ENCODE peak calls at places on chromosome 13, in six cellular contexts. V is tibial nerve; S is heart left ventricle; D is breast epithelium; F is effector memory CD4-positive, alpha-beta T cell; T is mammary epithelial cell. J is an unnamed sample.

GRCh38 chr13:79271616-79272015 is 134.4 kb downstream of the RBM26 start:
- DNase-seq in V (no peak), T (no peak), D (no peak), S (no peak), F (no peak), J (no peak)

GRCh38 chr13:49235856-49236431 is 11.8 kb upstream of the CDADC1 start:
- DNase-seq in F (no peak), T (no peak), S (no peak), D (no peak), V (no peak), J (no peak)

GRCh38 chr13:111115841-111116500 is 861 bp downstream of the ARHGEF7 start:
- DNase-seq in V (peak), S (peak), D (no peak), F (no peak), T (no peak), J (no peak)

GRCh38 chr13:99766641-99767045 is 204.9 kb downstream of the ZIC5 start:
- DNase-seq in D (no peak), S (no peak), F (no peak), V (no peak), T (no peak), J (no peak)

GRCh38 chr13:76389321-76389720 is 496.9 kb downstream of the KCTD12 start:
- DNase-seq in T (no peak), S (no peak), V (no peak), F (no peak), D (no peak), J (no peak)

GRCh38 chr13:19158526-19158925 is 23.1 kb downstream of the TUBA3C start:
- DNase-seq in S (no peak), D (no peak), F (no peak), T (no peak), V (no peak), J (no peak)

GRCh38 chr13:20943519-20944012 is 41.0 kb upstream of the XPO4 start:
- DNase-seq in D (peak), V (peak), T (peak), F (peak), S (peak), J (peak)

GRCh38 chr13:35514166-35514565 is 37.7 kb upstream of the MAB21L1 start:
- DNase-seq in F (no peak), D (no peak), S (no peak), T (no peak), V (no peak), J (no peak)

GRCh38 chr13:41716236-41716635 is 244.7 kb downstream of the VWA8 start:
- DNase-seq in D (no peak), T (no peak), F (no peak), V (no peak), S (no peak), J (no peak)

GRCh38 chr13:59442946-59443345 is 720.8 kb downstream of the DIAPH3 start:
- DNase-seq in T (no peak), S (no peak), D (no peak), F (no peak), V (no peak), J (no peak)

GRCh38 chr13:83881917-83882625 is at the start of gene SLITRK1:
- DNase-seq in D (peak), F (no peak), V (no peak), S (no peak), T (peak), J (no peak)

GRCh38 chr13:46165485-46166220 is 16.3 kb downstream of the LCP1 start:
- DNase-seq in F (no peak), V (no peak), D (no peak), S (no peak), T (peak), J (peak)

GRCh38 chr13:38530492-38530891 is 156.4 kb upstream of the FREM2 start:
- DNase-seq in D (no peak), F (no peak), S (no peak), V (no peak), T (peak), J (no peak)

GRCh38 chr13:24716011-24716410 is 35.8 kb downstream of the ATP12A start:
- DNase-seq in V (no peak), T (no peak), F (no peak), S (no peak), D (no peak), J (no peak)

GRCh38 chr13:36712785-36713184 is 39.0 kb downstream of the SERTM1 start:
- DNase-seq in V (no peak), F (no peak), T (peak), D (no peak), S (no peak), J (no peak)

GRCh38 chr13:27405521-27406134 is 18.8 kb upstream of the GTF3A start:
- DNase-seq in F (no peak), D (no peak), S (no peak), T (no peak), V (no peak), J (no peak)

GRCh38 chr13:33544308-33544707 is 258.8 kb upstream of the STARD13 start:
- DNase-seq in F (no peak), T (no peak), S (no peak), V (no peak), D (no peak), J (no peak)

GRCh38 chr13:99704390-99704789 is 203.1 kb downstream of the TM9SF2 start:
- DNase-seq in S (no peak), T (no peak), F (no peak), V (no peak), D (no peak), J (no peak)

GRCh38 chr13:24503376-24503690 is 9.2 kb downstream of the PARP4 start:
- DNase-seq in T (no peak), D (no peak), S (no peak), F (no peak), V (no peak), J (no peak)

GRCh38 chr13:111382411-111382810 is 62.0 kb downstream of the TEX29 start:
- DNase-seq in S (no peak), D (no peak), V (no peak), F (no peak), T (no peak), J (no peak)

GRCh38 chr13:111049791-111050538 is 65.1 kb upstream of the ARHGEF7 start:
- DNase-seq in V (peak), D (no peak), F (no peak), S (peak), T (no peak), J (no peak)

GRCh38 chr13:23504188-23504587 is 66.0 kb upstream of the TNFRSF19 start:
- DNase-seq in T (peak), V (no peak), F (no peak), S (no peak), D (no peak), J (no peak)

GRCh38 chr13:69243366-69243765 is 864.3 kb upstream of the ATXN8OS start:
- DNase-seq in V (no peak), S (no peak), F (no peak), D (no peak), T (no peak), J (no peak)

GRCh38 chr13:50375792-50376191 is 360.5 kb downstream of the KCNRG start:
- DNase-seq in S (no peak), V (no peak), T (peak), F (no peak), D (no peak), J (no peak)

GRCh38 chr13:81671103-81671502 is 1330.2 kb upstream of the SPRY2 start:
- DNase-seq in D (no peak), S (no peak), V (no peak), T (no peak), F (no peak), J (no peak)

GRCh38 chr13:108533842-108534241 is 95.6 kb upstream of the MYO16 start:
- DNase-seq in S (no peak), V (no peak), F (no peak), D (no peak), T (no peak), J (no peak)

GRCh38 chr13:28097503-28097902 is 2.9 kb downstream of the FLT3 start:
- DNase-seq in D (no peak), F (no peak), V (no peak), S (no peak), T (no peak), J (no peak)

GRCh38 chr13:34017231-34017630 is 199.3 kb downstream of the RFC3 start:
- DNase-seq in D (no peak), V (no peak), S (no peak), T (peak), F (no peak), J (no peak)

GRCh38 chr13:97043302-97043701 is 49.0 kb upstream of the OXGR1 start:
- DNase-seq in V (no peak), F (no peak), S (no peak), T (peak), D (no peak), J (no peak)

GRCh38 chr13:46184277-46184699 is 2.3 kb upstream of the LCP1 start:
- DNase-seq in D (no peak), T (no peak), F (peak), S (peak), V (no peak), J (peak)

GRCh38 chr13:92735909-92736308 is 490.7 kb upstream of the GPC6 start:
- DNase-seq in T (no peak), D (no peak), F (no peak), S (no peak), V (no peak), J (no peak)

GRCh38 chr13:71249031-71249430 is 618.0 kb downstream of the DACH1 start:
- DNase-seq in V (no peak), F (no peak), S (no peak), D (no peak), T (no peak), J (no peak)

GRCh38 chr13:80115616-80116015 is 225.3 kb downstream of the SPRY2 start:
- DNase-seq in D (no peak), V (no peak), S (no peak), T (no peak), F (no peak), J (no peak)

GRCh38 chr13:60754691-60755090 is 357.7 kb downstream of the TDRD3 start:
- DNase-seq in S (no peak), V (no peak), D (no peak), F (no peak), T (no peak), J (no peak)

GRCh38 chr13:28655566-28655965 is 3.4 kb upstream of the POMP start:
- DNase-seq in S (no peak), D (no peak), F (no peak), V (no peak), T (peak), J (no peak)

GRCh38 chr13:48221301-48222190 is 11.5 kb upstream of the ITM2B start:
- DNase-seq in D (no peak), S (no peak), T (no peak), F (no peak), V (no peak), J (no peak)

GRCh38 chr13:27797228-27797624 is 4.9 kb downstream of the GSX1 start:
- DNase-seq in F (no peak), V (no peak), D (no peak), T (peak), S (no peak), J (no peak)

GRCh38 chr13:79997244-79997643 is 343.7 kb downstream of the SPRY2 start:
- DNase-seq in S (no peak), V (no peak), D (no peak), T (no peak), F (no peak), J (no peak)

GRCh38 chr13:32033744-32034143 is 2.2 kb downstream of the FRY start:
- DNase-seq in T (no peak), S (no peak), V (no peak), D (no peak), F (no peak), J (no peak)
- H3K4me3 ChIP-seq in T (no peak), S (no peak), V (no peak), D (no peak), F (no peak), J (no peak)

DNA sequence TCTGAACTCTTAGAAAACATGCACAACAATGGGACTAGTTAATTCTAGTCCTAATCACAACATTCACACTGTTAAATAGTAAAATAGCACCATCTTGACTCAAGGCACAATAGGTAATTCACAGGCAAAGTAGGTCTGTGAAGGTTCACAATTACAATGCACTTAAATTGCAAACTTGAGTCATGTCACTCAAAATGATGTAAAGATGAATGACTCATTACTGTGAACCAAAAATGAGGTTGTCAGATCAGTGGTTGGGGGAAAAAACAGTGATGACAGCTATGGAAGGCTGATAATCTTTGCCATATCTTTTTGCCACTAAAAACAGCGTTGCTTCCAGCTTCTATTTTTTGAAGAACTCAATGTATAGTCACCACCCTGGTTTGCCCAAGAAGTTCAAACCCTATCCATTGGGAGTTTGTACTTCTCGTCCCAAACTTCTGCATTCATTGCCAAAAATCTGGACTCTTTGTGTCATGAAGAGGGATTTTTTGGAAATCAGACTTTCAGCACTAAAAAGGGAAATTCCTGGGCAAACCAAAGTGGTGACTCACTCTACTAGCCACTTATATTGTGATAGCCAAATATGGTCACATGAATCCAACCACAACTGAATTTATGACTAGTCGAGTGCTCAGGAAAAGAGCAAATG is 200.9 kb upstream of the TMTC4 start:
- DNase-seq in F (no peak), T (peak), D (no peak), S (no peak), V (no peak), J (no peak)
- H3K27ac ChIP-seq in F (no peak), T (no peak), D (no peak), S (no peak), V (no peak), J (no peak)

GRCh38 chr13:30133976-30134375 is 173.4 kb downstream of the KATNAL1 start:
- DNase-seq in V (no peak), D (no peak), F (no peak), T (no peak), S (no peak), J (no peak)

GRCh38 chr13:30133554-30133912 is 173.8 kb downstream of the KATNAL1 start:
- DNase-seq in D (no peak), F (no peak), S (no peak), V (no peak), T (no peak), J (no peak)

GRCh38 chr13:30135351-30135750 is 172.0 kb downstream of the KATNAL1 start:
- DNase-seq in F (no peak), S (no peak), D (no peak), V (no peak), T (no peak), J (no peak)

GRCh38 chr13:30135868-30136267 is 171.5 kb downstream of the KATNAL1 start:
- DNase-seq in S (no peak), V (no peak), D (no peak), F (no peak), T (no peak), J (no peak)

GRCh38 chr13:30134578-30134977 is 172.8 kb downstream of the KATNAL1 start:
- DNase-seq in F (no peak), T (no peak), V (no peak), S (no peak), D (no peak), J (no peak)
- H3K4me3 ChIP-seq in F (no peak), T (no peak), V (no peak), S (no peak), D (no peak), J (no peak)

GRCh38 chr13:44156294-44156658 is 217.3 kb upstream of the SERP2 start:
- DNase-seq in T (no peak), F (no peak), D (no peak), S (no peak), V (no peak), J (no peak)
- H3K27ac ChIP-seq in T (no peak), F (no peak), D (no peak), S (peak), V (no peak), J (no peak)

DNA sequence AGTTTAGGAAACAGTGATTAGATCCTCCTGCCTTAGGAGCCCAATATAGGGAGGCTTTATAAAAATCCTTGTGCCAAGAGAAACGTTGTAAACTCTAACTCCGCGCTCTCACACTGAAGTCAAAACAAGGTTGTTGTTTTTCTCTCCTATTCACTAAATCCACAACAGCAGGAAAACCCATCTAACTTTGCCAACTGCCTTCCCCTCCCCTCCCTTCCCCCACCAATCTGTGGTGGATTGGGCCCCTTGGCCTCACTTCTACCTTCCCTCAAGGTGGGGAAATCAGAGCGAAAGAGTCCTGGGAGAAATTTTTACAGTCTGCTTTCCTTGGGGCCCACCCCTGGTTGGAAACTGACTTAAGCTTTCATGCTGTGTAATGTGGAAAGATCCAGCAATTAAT is 1.4 kb downstream of the DHRS12 start:
- DNase-seq in F (no peak), D (no peak), S (no peak), T (no peak), V (no peak), J (no peak)
- H3K4me3 ChIP-seq in F (peak), D (no peak), S (peak), T (no peak), V (peak), J (no peak)

DNA sequence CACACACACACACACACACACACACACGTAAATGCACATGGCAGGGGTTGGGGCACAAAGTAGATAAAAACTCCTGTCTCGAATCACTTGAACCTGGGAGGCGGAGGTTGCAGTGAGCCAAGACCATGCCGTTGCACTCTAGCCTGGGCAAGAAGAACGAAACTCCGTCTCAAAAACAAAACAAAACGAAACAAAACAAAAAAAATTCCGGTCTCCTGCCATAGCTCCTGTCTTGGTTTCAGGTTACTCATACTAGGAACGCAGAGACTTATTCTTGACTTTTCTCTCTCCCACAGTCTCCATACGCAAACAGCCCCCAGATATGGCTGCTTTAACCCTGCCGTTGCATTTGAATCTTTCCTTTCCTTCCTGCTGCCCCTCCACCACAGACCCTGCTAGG is 148.9 kb downstream of the SHISA2 start:
- DNase-seq in S (no peak), D (no peak), T (no peak), V (no peak), F (no peak), J (peak)
- H3K27ac ChIP-seq in S (no peak), D (no peak), T (no peak), V (no peak), F (peak), J (peak)

GRCh38 chr13:113839536-113840204 is 24.2 kb downstream of the GAS6 start:
- DNase-seq in V (no peak), D (no peak), F (no peak), T (no peak), S (no peak), J (no peak)
- H3K4me3 ChIP-seq in V (no peak), D (no peak), F (no peak), T (peak), S (no peak), J (no peak)

DNA sequence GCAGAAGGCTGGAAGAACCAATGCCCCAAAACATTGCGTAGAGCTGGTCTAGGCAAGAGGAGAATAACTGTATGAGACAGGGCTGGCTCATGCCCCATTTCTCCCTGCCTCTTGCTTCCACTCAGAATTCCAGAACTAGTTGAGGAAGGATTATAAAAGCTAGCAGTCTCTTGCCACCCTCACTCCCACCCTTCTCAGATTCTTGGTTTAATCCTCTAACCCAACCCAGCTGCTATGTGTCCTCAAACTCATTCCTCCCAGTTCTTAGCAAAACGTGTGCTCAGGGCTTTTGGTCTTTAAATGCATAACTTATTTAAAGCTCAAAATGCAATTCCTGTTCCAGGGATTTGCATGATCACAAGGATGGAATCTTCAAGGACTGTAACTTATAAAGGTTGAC is 466.2 kb downstream of the COG6 start:
- DNase-seq in F (no peak), D (no peak), S (no peak), V (no peak), T (no peak), J (no peak)
- H3K27ac ChIP-seq in F (no peak), D (no peak), S (no peak), V (no peak), T (no peak), J (no peak)

GRCh38 chr13:43363156-43363918 is 340.0 kb downstream of the DNAJC15 start:
- DNase-seq in S (no peak), D (no peak), F (no peak), V (no peak), T (no peak), J (no peak)
- H3K4me3 ChIP-seq in S (no peak), D (no peak), F (no peak), V (no peak), T (no peak), J (no peak)